ENCODE peak calls at places on chromosomes 5 and 9, in six cellular contexts. Y is aorta, T is GM23338, G is body of pancreas, K is sigmoid colon, H is foreskin fibroblast. P is an unnamed sample.

GRCh38 chr9:68741234-68741633 is 36.2 kb downstream of the PIP5K1B start:
- DNase-seq in Y (no peak), T (no peak), G (no peak), K (no peak), H (no peak), P (no peak)

GRCh38 chr5:136731241-136731885 is 366.0 kb upstream of the TRPC7 start:
- DNase-seq in Y (no peak), T (no peak), G (no peak), K (no peak), H (no peak), P (no peak)

GRCh38 chr5:177077335-177077734 is 9.4 kb upstream of the FGFR4 start:
- DNase-seq in Y (no peak), T (no peak), G (no peak), K (no peak), H (no peak), P (peak)

GRCh38 chr9:124776952-124777645 is at the start of gene OLFML2A:
- DNase-seq in Y (no peak), T (peak), G (no peak), K (peak), H (no peak), P (peak)

GRCh38 chr5:115321309-115321708 is 24.9 kb upstream of the CCDC112 start:
- DNase-seq in Y (no peak), T (no peak), G (no peak), K (no peak), H (peak), P (no peak)

GRCh38 chr5:149837680-149838269 is 106.8 kb downstream of the PDE6A start:
- DNase-seq in Y (no peak), T (peak), G (peak), K (no peak), H (peak), P (peak)

GRCh38 chr9:35679766-35680330 is 6.1 kb downstream of the CA9 start:
- DNase-seq in Y (peak), T (no peak), G (no peak), K (no peak), H (no peak), P (no peak)

GRCh38 chr5:24789631-24790354 is 145.0 kb upstream of the CDH10 start:
- DNase-seq in Y (no peak), T (no peak), G (no peak), K (no peak), H (no peak), P (no peak)

GRCh38 chr5:149011084-149011483 is 51.8 kb downstream of the SH3TC2 start:
- DNase-seq in Y (no peak), T (no peak), G (no peak), K (no peak), H (no peak), P (no peak)

GRCh38 chr5:168047669-168048111 is 243.8 kb upstream of the WWC1 start:
- DNase-seq in Y (no peak), T (peak), G (no peak), K (no peak), H (no peak), P (no peak)

GRCh38 chr9:135772056-135773042 is 70.4 kb downstream of the KCNT1 start:
- DNase-seq in Y (no peak), T (no peak), G (no peak), K (no peak), H (no peak), P (peak)

GRCh38 chr5:85453026-85453349 is 1068.3 kb upstream of the EDIL3 start:
- DNase-seq in Y (no peak), T (no peak), G (no peak), K (no peak), H (no peak), P (no peak)

GRCh38 chr9:127307802-127308201 is 43.2 kb downstream of the GARNL3 start:
- DNase-seq in Y (no peak), T (no peak), G (peak), K (no peak), H (no peak), P (no peak)

GRCh38 chr5:108696951-108697715 is 50.6 kb upstream of the FER start:
- DNase-seq in Y (no peak), T (peak), G (no peak), K (no peak), H (no peak), P (no peak)

GRCh38 chr9:106953166-106953565 is 90.2 kb downstream of the ZNF462 start:
- DNase-seq in Y (no peak), T (peak), G (no peak), K (no peak), H (peak), P (no peak)

GRCh38 chr9:87868635-87869034 is 14.0 kb upstream of the SPATA31E1 start:
- DNase-seq in Y (no peak), T (no peak), G (no peak), K (no peak), H (no peak), P (no peak)

GRCh38 chr5:158832736-158833135 is 267.0 kb downstream of the EBF1 start:
- DNase-seq in Y (no peak), T (no peak), G (no peak), K (no peak), H (peak), P (no peak)

GRCh38 chr9:131624636-131625241 is 79.4 kb downstream of the PRRT1B start:
- DNase-seq in Y (no peak), T (no peak), G (peak), K (no peak), H (no peak), P (no peak)

GRCh38 chr5:97998946-97999345 is 774.5 kb upstream of the RGMB start:
- DNase-seq in Y (no peak), T (no peak), G (no peak), K (no peak), H (peak), P (no peak)

GRCh38 chr9:90523953-90524352 is 118.7 kb downstream of the DIRAS2 start:
- DNase-seq in Y (no peak), T (no peak), G (no peak), K (no peak), H (no peak), P (no peak)

GRCh38 chr5:114782869-114783268 is 386.8 kb downstream of the TRIM36 start:
- DNase-seq in Y (peak), T (peak), G (no peak), K (no peak), H (no peak), P (peak)

GRCh38 chr5:158861366-158861765 is 238.3 kb downstream of the EBF1 start:
- DNase-seq in Y (no peak), T (no peak), G (no peak), K (no peak), H (no peak), P (no peak)

DNA sequence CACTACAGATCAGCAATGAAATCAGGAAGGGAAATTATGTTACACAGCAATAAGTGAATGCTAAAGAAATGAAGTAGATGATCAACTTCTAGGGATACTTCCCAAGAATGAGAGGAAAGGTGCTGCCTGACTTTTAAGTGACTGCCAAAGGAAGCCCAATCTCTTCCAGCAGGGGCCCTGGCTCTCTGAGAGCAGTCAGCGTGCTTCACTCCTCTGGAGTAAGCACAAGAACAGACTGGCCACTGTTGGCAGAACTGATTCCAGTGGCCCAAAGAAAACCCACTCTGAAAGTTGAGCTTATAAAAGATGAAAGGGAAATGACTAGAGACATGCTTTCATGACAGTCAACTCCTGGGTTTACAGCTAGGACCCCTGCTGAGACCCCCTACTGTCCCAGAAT is 41.8 kb downstream of the MTMR12 start:
- DNase-seq in Y (no peak), T (no peak), G (no peak), K (no peak), H (no peak), P (no peak)
- H3K4me3 ChIP-seq in Y (no peak), T (no peak), G (no peak), K (no peak), H (no peak), P (no peak)

GRCh38 chr5:138909734-138910133 is 34.6 kb upstream of the LRRTM2 start:
- DNase-seq in Y (no peak), T (no peak), G (no peak), K (no peak), H (no peak), P (no peak)
- H3K4me3 ChIP-seq in Y (no peak), T (no peak), G (no peak), K (no peak), H (no peak), P (no peak)

DNA sequence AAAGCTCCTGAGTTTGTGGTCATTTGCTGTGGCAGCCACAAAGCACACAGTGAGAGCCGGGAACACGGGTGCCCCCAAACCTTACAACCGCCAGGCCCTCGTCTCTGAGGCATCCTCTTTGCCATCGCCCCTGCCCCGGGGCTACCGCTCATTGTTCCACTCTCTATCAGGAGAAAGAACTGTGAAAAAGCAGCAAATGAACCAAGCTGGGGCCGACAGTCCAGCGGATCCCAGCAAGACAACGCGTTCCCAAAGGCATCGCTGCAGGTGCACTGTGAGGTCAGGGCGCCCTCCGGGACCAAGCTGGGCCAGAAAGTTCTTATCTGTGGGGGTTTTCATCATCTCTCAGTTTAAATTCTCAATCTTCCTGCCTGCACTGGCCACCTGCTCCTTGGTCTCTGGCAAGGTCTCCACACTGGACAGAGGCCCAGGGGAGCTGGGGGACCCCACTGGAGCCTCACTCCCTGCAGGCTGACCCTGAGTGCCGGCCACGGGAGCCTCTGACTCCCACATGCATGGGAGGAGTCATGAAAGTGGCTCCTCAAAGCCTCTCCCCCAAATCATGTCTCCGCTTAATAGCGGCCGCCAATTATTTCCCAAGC is 32.1 kb downstream of the VAV2 start:
- DNase-seq in Y (peak), T (no peak), G (no peak), K (no peak), H (no peak), P (no peak)
- H3K4me3 ChIP-seq in Y (no peak), T (no peak), G (no peak), K (no peak), H (no peak), P (no peak)

GRCh38 chr5:142644640-142645361 is 41.1 kb downstream of the FGF1 start:
- DNase-seq in Y (peak), T (no peak), G (no peak), K (peak), H (peak), P (no peak)
- H3K4me3 ChIP-seq in Y (no peak), T (no peak), G (no peak), K (no peak), H (no peak), P (no peak)

GRCh38 chr5:43000198-43000840 is 39.8 kb downstream of the ANXA2R start:
- DNase-seq in Y (no peak), T (peak), G (no peak), K (no peak), H (no peak), P (peak)
- H3K4me3 ChIP-seq in Y (no peak), T (peak), G (no peak), K (no peak), H (peak), P (peak)

GRCh38 chr5:119397518-119398380 is 41.9 kb downstream of the TNFAIP8 start:
- DNase-seq in Y (no peak), T (no peak), G (no peak), K (no peak), H (peak), P (no peak)
- H3K4me3 ChIP-seq in Y (no peak), T (no peak), G (no peak), K (no peak), H (peak), P (no peak)

GRCh38 chr5:124720589-124720988 is 25.9 kb downstream of the ZNF608 start:
- DNase-seq in Y (no peak), T (no peak), G (no peak), K (no peak), H (no peak), P (no peak)
- H3K4me3 ChIP-seq in Y (no peak), T (no peak), G (no peak), K (no peak), H (no peak), P (no peak)

DNA sequence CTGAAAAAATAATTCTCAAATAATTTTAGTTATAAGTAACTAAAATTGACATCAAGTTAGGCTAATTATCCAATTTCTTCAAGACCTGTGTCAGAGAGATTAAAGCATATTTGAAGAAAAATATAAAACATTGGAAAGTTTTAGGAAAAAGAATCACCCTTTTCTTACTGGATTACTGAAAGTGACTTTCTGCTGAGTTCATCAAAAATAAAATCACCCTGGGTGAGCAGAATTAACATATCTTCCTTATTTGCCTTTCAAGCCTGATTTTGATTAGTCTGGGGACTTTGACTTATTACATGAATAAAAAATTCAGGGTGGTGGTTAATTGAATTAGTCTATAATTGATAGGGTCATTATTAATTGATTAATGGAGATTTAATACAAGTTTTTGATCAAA is 252.3 kb upstream of the HAPLN1 start:
- DNase-seq in Y (no peak), T (no peak), G (no peak), K (no peak), H (no peak), P (no peak)
- H3K4me3 ChIP-seq in Y (no peak), T (no peak), G (no peak), K (no peak), H (no peak), P (no peak)